ENCODE peak calls at places on chromosomes 2 and 18, in eight cellular contexts. O is neural progenitor cell, J is GM23248, N is PC-3, B is OCI-LY7, D is GM23338, Q is SK-N-SH, T is HCT116. L is an unnamed sample.

GRCh38 chr2:96934831-96935545 is 51.4 kb downstream of the FAM178B start:
- DNase-seq in Q (no peak), J (no peak), B (no peak), T (no peak), N (no peak), D (no peak), O (no peak), L (no peak)

GRCh38 chr18:11518788-11519685 is 90.4 kb upstream of the SLC35G4 start:
- DNase-seq in D (peak; percentile 91), T (peak; percentile 57), N (peak; percentile 66), Q (peak; percentile 54), B (peak; percentile 82), J (peak; percentile 46), O (peak; percentile 86), L (peak; percentile 73)

GRCh38 chr2:133511679-133512078 is 56.6 kb downstream of the NCKAP5 start:
- DNase-seq in B (no peak), O (no peak), N (no peak), J (no peak), D (no peak), Q (no peak), T (no peak), L (no peak)

GRCh38 chr2:29459445-29460179 is 344.4 kb downstream of the CLIP4 start:
- DNase-seq in Q (no peak), D (no peak), N (peak; percentile 67), T (no peak), B (no peak), J (peak; percentile 90), O (no peak), L (peak; percentile 29)

GRCh38 chr18:61127714-61128485 is 205.3 kb upstream of the CDH20 start:
- DNase-seq in D (peak; percentile 14), O (no peak), T (no peak), B (no peak), N (no peak), J (no peak), Q (no peak), L (no peak)

GRCh38 chr2:232891621-232892071 is 21.6 kb downstream of the SNORC start:
- DNase-seq in Q (no peak), D (no peak), B (no peak), T (no peak), O (no peak), J (peak; percentile 92), N (peak; percentile 31), L (no peak)

GRCh38 chr2:180577567-180577966 is 402.8 kb upstream of the UBE2E3 start:
- DNase-seq in O (no peak), Q (no peak), B (no peak), T (no peak), N (peak; percentile 53), D (no peak), J (no peak), L (no peak)

GRCh38 chr2:111071480-111072143 is 49.1 kb upstream of the BCL2L11 start:
- DNase-seq in N (peak; percentile 79), B (no peak), J (peak; percentile 59), O (no peak), Q (no peak), D (no peak), T (no peak), L (no peak)

GRCh38 chr18:68667121-68667520 is 47.8 kb downstream of the TMX3 start:
- DNase-seq in D (no peak), O (no peak), Q (no peak), T (no peak), N (no peak), B (no peak), J (peak; percentile 29), L (no peak)

GRCh38 chr18:63043516-63043915 is 276.1 kb downstream of the BCL2 start:
- DNase-seq in T (no peak), N (peak; percentile 25), Q (no peak), B (no peak), O (no peak), J (peak; percentile 51), D (no peak), L (no peak)

GRCh38 chr2:85925216-85925671 is 36.5 kb upstream of the ST3GAL5 start:
- DNase-seq in O (no peak), D (no peak), B (no peak), N (no peak), Q (no peak), T (no peak), J (no peak), L (no peak)

GRCh38 chr2:128368437-128369125 is 49.9 kb upstream of the HS6ST1 start:
- DNase-seq in Q (no peak), O (no peak), T (no peak), N (no peak), J (no peak), D (no peak), B (no peak), L (no peak)

GRCh38 chr2:94995516-94995915 is 30.0 kb upstream of the MAL start:
- DNase-seq in T (no peak), J (no peak), Q (no peak), D (no peak), O (no peak), N (no peak), B (no peak), L (no peak)

GRCh38 chr2:94999431-94999883 is 26.1 kb upstream of the MAL start:
- DNase-seq in T (no peak), O (no peak), N (no peak), Q (no peak), D (no peak), J (no peak), B (no peak), L (no peak)

GRCh38 chr2:94996401-94997100 is 29.0 kb upstream of the MAL start:
- DNase-seq in Q (no peak), N (no peak), J (no peak), T (no peak), B (no peak), D (no peak), O (no peak), L (no peak)

GRCh38 chr2:95001117-95001551 is 24.4 kb upstream of the MAL start:
- DNase-seq in T (no peak), Q (no peak), O (no peak), J (no peak), D (no peak), B (no peak), N (no peak), L (no peak)

GRCh38 chr2:94997981-94998920 is 27.3 kb upstream of the MAL start:
- DNase-seq in D (peak; percentile 62), N (no peak), B (no peak), T (no peak), O (no peak), Q (no peak), J (no peak), L (no peak)
- TF ChIP-seq EZH2phosphoT487 in D (no peak), N (no peak), B (no peak), T (no peak), O (no peak), Q (no peak), J (no peak), L (no peak)

DNA sequence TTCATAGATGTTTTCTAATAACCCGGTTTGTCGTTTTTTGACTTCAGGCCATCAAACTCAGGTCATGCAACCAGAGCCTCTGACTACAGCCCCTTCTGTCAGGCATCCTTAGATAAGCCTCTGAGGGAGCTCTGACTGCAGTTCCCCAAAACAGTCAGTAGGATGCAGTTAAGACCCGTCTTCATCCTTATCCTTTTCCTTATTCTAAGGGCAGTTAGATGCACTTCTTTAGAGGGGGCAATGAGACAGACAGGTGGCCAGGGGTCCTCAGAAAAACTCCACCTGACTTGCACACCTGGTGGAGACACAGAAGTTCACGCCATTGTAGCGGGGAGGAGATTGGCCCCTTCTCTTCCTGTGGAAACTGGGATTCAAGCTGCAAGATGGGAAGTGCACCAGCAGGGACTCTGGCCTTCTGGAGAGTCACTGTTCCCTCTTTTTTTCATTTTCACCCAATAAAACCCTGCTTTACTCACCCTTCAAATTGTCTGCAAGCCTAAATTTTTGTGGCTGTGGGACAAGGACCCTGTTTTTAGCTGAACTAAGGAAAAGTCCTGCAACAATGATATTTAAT is 104.8 kb upstream of the TFPI start:
- DNase-seq in T (peak; percentile 21), B (peak; percentile 1), O (peak; percentile 74), J (peak; percentile 35), N (peak; percentile 51), Q (peak; percentile 11), D (peak; percentile 80), L (peak; percentile 15)
- TF ChIP-seq EZH2phosphoT487 in T (no peak), B (no peak), O (no peak), J (no peak), N (no peak), Q (no peak), D (no peak), L (no peak)

GRCh38 chr2:20963867-20964266 is 80.0 kb downstream of the APOB start:
- DNase-seq in T (no peak), D (no peak), Q (no peak), O (no peak), N (no peak), B (no peak), J (no peak), L (no peak)

GRCh38 chr2:20960003-20960402 is 83.9 kb downstream of the APOB start:
- DNase-seq in O (no peak), B (no peak), N (no peak), J (no peak), Q (no peak), T (no peak), D (no peak), L (no peak)

GRCh38 chr2:20962939-20963543 is 80.8 kb downstream of the APOB start:
- DNase-seq in T (peak; percentile 41), N (peak; percentile 77), D (peak; percentile 87), Q (peak; percentile 84), O (peak; percentile 82), J (peak; percentile 67), B (peak; percentile 66), L (peak; percentile 84)

GRCh38 chr2:20959252-20959651 is 84.6 kb downstream of the APOB start:
- DNase-seq in T (no peak), B (no peak), O (no peak), D (no peak), N (no peak), J (no peak), Q (no peak), L (no peak)

GRCh38 chr2:20961858-20962257 is 82.0 kb downstream of the APOB start:
- DNase-seq in O (no peak), D (no peak), N (no peak), J (no peak), T (no peak), B (no peak), Q (no peak), L (no peak)
- TF ChIP-seq EZH2phosphoT487 in O (no peak), D (no peak), N (no peak), J (no peak), T (no peak), B (no peak), Q (no peak), L (no peak)

DNA sequence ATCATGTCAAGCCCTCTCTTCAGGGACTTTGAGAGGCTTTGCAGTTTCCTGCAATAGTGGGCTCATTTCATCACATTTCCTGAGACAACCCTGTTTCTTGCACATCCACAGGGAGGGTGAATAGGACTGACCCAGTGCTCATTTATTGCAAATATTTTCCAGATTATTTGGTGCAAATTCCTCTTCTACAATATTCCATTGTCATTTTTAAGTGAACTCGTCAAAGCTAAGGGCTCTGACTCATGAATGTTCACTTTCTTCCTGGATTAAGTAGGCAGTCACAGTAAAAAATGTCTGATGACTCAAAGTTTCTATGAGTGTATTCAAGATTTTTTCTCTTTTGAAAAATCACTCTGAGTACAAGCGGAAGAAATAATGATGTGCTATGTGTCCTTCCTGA is 225.5 kb upstream of the GALNT5 start:
- DNase-seq in B (no peak), N (peak; percentile 96), T (peak; percentile 97), O (no peak), D (no peak), J (peak; percentile 94), Q (peak; percentile 1), L (peak; percentile 9)
- TF ChIP-seq EZH2phosphoT487 in B (no peak), N (no peak), T (no peak), O (no peak), D (no peak), J (no peak), Q (no peak), L (no peak)

L was measured in hepatocyte.